ENCODE peak calls at places on chromosomes 1 and 21, in four cellular contexts. E is lower leg skin, Y is cardiac muscle cell, S is brain microvascular endothelial cell. L is an unnamed sample.

GRCh38 chr21:31354604-31355443 is 10.8 kb upstream of the TIAM1 start:
- DNase-seq in E (peak), Y (no peak), S (peak), L (peak)

GRCh38 chr1:226664413-226665101 is 74.5 kb downstream of the ITPKB start:
- DNase-seq in E (peak), Y (no peak), S (peak), L (no peak)

GRCh38 chr21:42262826-42263225 is 43.9 kb downstream of the ABCG1 start:
- DNase-seq in E (peak), Y (peak), S (no peak), L (peak)

GRCh38 chr1:173255214-173255813 is 48.2 kb upstream of the TNFSF4 start:
- DNase-seq in E (no peak), Y (peak), S (peak), L (no peak)

GRCh38 chr1:119962296-119962968 is 66.1 kb upstream of the ADAM30 start:
- DNase-seq in E (no peak), Y (no peak), S (no peak), L (no peak)

GRCh38 chr1:86356247-86356646 is 39.9 kb downstream of the ODF2L start:
- DNase-seq in E (no peak), Y (no peak), S (no peak), L (no peak)

GRCh38 chr1:212970085-212970484 is 19.7 kb downstream of the VASH2 start:
- DNase-seq in E (no peak), Y (no peak), S (no peak), L (no peak)

GRCh38 chr1:243363832-243364231 is 108.0 kb downstream of the SDCCAG8 start:
- DNase-seq in E (no peak), Y (no peak), S (no peak), L (no peak)

GRCh38 chr1:55428944-55429931 is 214.1 kb upstream of the USP24 start:
- DNase-seq in E (peak), Y (no peak), S (peak), L (peak)

GRCh38 chr1:208171615-208172388 is 72.4 kb downstream of the PLXNA2 start:
- DNase-seq in E (no peak), Y (no peak), S (no peak), L (no peak)

GRCh38 chr1:152078831-152079549 is 9.9 kb downstream of the TCHHL1 start:
- DNase-seq in E (no peak), Y (no peak), S (no peak), L (no peak)

GRCh38 chr1:219324629-219325367 is 151.1 kb downstream of the LYPLAL1 start:
- DNase-seq in E (no peak), Y (no peak), S (peak), L (peak)

GRCh38 chr1:52072291-52072690 is 16.2 kb downstream of the BTF3L4 start:
- DNase-seq in E (no peak), Y (no peak), S (no peak), L (no peak)

GRCh38 chr1:201566529-201566823 is 27.5 kb downstream of the NAV1 start:
- DNase-seq in E (no peak), Y (no peak), S (no peak), L (no peak)

GRCh38 chr1:153942766-153943549 is 3.6 kb downstream of the DENND4B start:
- DNase-seq in E (no peak), Y (no peak), S (no peak), L (no peak)

GRCh38 chr1:177686929-177687328 is 282.9 kb downstream of the SEC16B start:
- DNase-seq in E (no peak), Y (no peak), S (no peak), L (no peak)

GRCh38 chr1:36864182-36865079 is 169.9 kb downstream of the GRIK3 start:
- DNase-seq in E (no peak), Y (no peak), S (no peak), L (no peak)

GRCh38 chr1:25774921-25775774 is 24.8 kb upstream of the SELENON start:
- DNase-seq in E (no peak), Y (peak), S (no peak), L (no peak)
- TF ChIP-seq CTCF in E (no peak), Y (no peak), S (no peak), L (no peak)

GRCh38 chr1:6424000-6424565 is 493 bp upstream of the ESPN start:
- DNase-seq in E (no peak), Y (no peak), S (no peak), L (no peak)

GRCh38 chr1:6426321-6426971 is 1.9 kb downstream of the ESPN start:
- DNase-seq in E (no peak), Y (no peak), S (no peak), L (no peak)

GRCh38 chr1:6423321-6423999 is 1.1 kb upstream of the ESPN start:
- DNase-seq in E (no peak), Y (peak), S (peak), L (peak)

GRCh38 chr1:6425671-6426070 is 1.1 kb downstream of the ESPN start:
- DNase-seq in E (no peak), Y (no peak), S (no peak), L (no peak)

GRCh38 chr1:6424619-6425593 is at the start of gene ESPN:
- DNase-seq in E (no peak), Y (no peak), S (no peak), L (no peak)
- H3K4me3 ChIP-seq in E (peak), Y (no peak), S (no peak), L (no peak)

GRCh38 chr1:230798187-230798484 is 50.9 kb downstream of the CAPN9 start:
- DNase-seq in E (no peak), Y (no peak), S (no peak), L (no peak)
- TF ChIP-seq CTCF in E (no peak), Y (no peak), S (no peak), L (no peak)

DNA sequence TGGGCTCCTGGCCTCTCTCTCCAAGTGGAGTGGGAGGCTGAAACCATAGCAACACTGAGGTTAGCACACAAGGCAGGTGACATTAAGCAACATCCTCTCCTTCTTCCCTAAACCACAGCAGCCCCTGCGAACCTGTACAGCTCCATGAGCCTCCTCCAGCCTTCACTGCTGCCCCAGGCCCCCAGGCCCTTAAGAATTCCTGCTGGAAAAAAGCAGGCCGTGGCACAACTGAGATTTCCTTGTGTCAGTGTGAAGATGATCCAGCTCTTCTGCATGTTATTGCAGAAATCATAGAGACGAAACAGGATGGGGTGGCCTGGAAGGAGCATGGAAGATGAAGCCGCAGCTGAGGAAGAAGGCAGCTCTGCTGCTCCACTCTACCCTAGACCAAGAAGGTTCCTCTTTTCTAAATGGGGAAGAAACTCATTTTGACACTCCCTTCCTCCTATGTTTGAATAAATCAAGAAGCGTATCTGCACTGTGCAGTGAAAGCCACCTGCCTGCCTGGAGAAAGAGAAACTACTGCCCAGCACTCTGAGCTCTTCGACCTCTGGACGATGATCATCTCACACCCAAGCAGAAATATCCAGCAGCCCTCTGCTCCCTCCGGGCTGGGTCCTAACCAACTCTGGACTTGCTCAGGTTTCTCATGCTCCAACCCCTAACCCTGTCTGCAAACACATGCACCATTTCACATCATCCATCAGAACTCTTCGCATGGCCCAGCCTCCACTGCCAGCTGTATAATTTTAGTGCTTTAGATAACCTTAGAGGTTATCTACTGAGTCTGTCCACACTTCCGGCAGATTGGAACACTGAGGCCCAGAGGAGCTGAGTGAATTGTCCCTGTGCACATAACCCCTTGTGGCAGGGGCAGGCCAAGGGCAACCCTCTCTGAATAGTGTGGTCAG is 20.7 kb downstream of the SH3BP5L start:
- DNase-seq in E (no peak), Y (peak), S (no peak), L (no peak)
- H3K4me3 ChIP-seq in E (no peak), Y (no peak), S (no peak), L (no peak)

GRCh38 chr1:170790175-170790574 is 126.2 kb downstream of the PRRX1 start:
- DNase-seq in E (no peak), Y (no peak), S (no peak), L (no peak)
- TF ChIP-seq CTCF in E (no peak), Y (no peak), S (peak), L (peak)

DNA sequence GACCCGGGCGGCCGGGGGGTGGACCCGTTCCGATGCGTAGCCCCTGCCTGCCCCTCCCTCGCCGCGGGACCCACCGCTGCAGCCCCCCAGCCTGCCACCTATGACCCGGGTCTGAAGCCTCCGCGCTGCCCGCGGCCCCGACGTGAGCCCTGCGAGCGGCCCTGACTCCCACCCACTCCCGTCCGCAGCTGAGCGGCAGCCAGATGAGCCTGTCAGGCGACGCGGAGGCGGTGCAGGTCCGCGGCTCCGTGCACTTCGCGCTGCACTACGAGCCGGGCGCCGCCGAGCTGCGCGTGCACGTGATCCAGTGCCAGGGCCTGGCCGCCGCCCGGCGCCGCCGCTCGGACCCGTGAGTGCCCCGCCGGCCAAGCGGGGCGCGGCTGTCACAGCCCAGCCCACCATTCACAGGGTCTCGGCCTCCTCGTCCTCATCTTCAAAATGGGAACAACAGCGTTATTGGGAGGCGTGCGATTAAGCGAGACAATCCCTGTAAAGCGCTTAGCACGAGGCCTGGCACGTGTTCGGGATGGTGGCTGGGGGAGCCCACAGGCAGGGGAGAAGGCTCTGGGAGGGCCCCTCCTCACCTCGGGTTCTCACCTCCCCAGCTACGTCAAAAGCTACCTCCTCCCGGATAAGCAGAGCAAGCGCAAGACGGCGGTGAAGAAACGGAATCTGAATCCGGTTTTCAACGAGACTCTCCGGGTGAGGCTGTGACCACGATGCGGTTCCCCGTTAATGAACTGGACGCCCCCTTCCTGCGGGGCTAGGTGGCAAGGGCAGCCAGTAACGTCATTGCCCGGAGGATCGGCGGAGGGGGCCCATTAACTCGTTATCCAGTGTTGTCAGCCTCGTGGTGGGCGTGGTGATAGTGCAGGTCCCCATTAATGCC is 8.2 kb downstream of the SYTL1 start:
- DNase-seq in E (no peak), Y (peak), S (peak), L (no peak)
- H3K4me3 ChIP-seq in E (no peak), Y (peak), S (peak), L (peak)

DNA sequence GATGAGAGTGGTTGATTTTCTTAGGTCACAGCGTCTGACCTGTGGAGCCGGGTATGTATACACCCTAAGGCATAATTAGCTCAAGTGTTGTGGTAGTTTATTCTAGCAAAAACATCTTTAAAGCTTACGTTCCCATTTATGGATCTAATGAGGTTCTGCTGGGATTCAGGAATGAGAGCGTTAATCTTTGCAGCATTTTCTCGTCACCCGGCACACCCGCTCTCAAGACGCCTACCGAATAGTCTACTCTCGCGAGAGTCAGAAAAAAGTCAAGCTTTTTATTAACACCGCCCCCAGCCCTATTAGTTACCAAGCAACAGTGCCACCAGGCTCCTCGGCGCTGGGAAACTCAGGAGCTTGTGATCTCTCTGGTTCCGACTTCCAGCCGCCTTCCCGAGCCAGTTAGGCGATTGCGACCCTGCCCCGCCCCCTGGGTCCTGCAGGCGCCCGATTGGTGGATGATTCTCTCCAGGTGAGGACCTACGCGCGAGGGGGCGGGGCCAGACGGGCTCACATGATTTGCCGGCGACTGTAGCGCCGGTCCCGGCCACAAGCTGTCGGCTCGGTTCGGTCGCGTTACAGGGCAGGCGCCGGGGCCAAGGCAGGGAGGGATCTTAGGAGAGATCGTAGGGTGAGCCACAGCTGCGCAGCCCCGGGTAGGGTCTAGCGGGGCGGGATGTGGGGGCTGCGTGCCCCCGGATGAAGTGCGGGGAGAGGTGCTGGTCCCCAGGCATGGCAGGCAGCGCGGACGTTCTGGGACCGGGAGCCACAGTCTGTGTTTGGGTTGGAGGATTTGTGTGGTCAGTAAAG is at the start of gene PFKFB2:
- DNase-seq in E (peak), Y (peak), S (peak), L (peak)
- TF ChIP-seq CTCF in E (no peak), Y (no peak), S (no peak), L (peak)

GRCh38 chr1:114902343-114902742 is 47.7 kb downstream of the SYCP1 start:
- DNase-seq in E (no peak), Y (no peak), S (no peak), L (no peak)

DNA sequence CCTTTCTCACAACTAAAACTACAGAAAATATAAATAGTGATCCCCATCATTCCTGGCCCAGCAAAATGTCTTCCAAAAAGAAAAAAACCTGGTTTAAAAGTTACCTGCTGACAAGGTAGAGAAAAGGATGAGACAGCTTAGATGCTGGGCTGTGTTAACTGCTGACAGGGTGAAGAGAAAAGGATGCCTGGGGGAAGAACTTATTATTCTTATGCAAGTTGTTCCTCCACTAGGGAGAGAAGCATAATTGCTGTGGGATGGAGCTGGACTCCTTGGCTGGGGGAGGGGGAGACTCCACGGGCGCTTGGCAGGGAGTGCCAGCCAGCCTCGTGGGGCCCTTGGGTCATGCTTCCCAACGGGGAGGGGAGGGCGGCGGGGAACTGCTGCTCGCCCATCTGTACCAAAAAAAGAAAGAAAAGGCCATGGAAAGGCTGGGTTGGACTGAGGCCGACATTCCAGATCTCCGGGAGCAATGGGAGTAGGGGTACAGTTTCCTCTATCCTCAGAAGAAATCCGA is 47.1 kb downstream of the SYCP1 start:
- DNase-seq in E (no peak), Y (no peak), S (no peak), L (no peak)
- H3K4me3 ChIP-seq in E (no peak), Y (no peak), S (no peak), L (peak)

L was measured in retinal pigment epithelial cell.